ENCODE peak calls at places on chromosome 21, in six cellular contexts. J, O, T, H, Y and E are unnamed samples.
A peak's percentile ranks its signal among the peaks of the same experiment; 100 is the strongest.

GRCh38 chr21:42108941-42109340 is 37.8 kb downstream of the UMODL1 start:
- DNase-seq in J (no peak), O (no peak), T (no peak), H (no peak), Y (no peak), E (no peak)

GRCh38 chr21:36087362-36088138 is 17.7 kb downstream of the CBR1 start:
- DNase-seq in J (peak; percentile 99), O (no peak), T (peak; percentile 76), H (no peak), Y (peak; percentile 37), E (no peak)

GRCh38 chr21:34078915-34079314 is 5.5 kb downstream of the MRPS6 start:
- DNase-seq in J (no peak), O (no peak), T (no peak), H (no peak), Y (no peak), E (peak; percentile 54)

GRCh38 chr21:20856926-20857325 is 141.3 kb upstream of the NCAM2 start:
- DNase-seq in J (no peak), O (no peak), T (no peak), H (no peak), Y (no peak), E (no peak)

GRCh38 chr21:43825610-43825935 is 36.2 kb downstream of the RRP1 start:
- DNase-seq in J (no peak), O (no peak), T (no peak), H (no peak), Y (no peak), E (no peak)

GRCh38 chr21:31566061-31566460 is 93.4 kb upstream of the SOD1 start:
- DNase-seq in J (peak; percentile 53), O (no peak), T (peak; percentile 44), H (no peak), Y (peak; percentile 34), E (no peak)

GRCh38 chr21:44375686-44376320 is 22.4 kb downstream of the TRPM2 start:
- DNase-seq in J (no peak), O (no peak), T (no peak), H (no peak), Y (no peak), E (no peak)

GRCh38 chr21:28485301-28486022 is 507.2 kb downstream of the LTN1 start:
- DNase-seq in J (no peak), O (no peak), T (no peak), H (peak; percentile 68), Y (peak; percentile 8), E (no peak)

GRCh38 chr21:16205527-16205926 is 475.7 kb downstream of the USP25 start:
- DNase-seq in J (no peak), O (no peak), T (no peak), H (no peak), Y (no peak), E (no peak)

GRCh38 chr21:37165606-37166005 is 92.6 kb downstream of the TTC3 start:
- DNase-seq in J (no peak), O (no peak), T (no peak), H (peak; percentile 13), Y (no peak), E (no peak)

GRCh38 chr21:17146426-17146825 is 366.4 kb upstream of the CXADR start:
- DNase-seq in J (no peak), O (no peak), T (peak; percentile 9), H (no peak), Y (no peak), E (no peak)

GRCh38 chr21:44497641-44498243 is 42.3 kb downstream of the KRTAP10-1 start:
- DNase-seq in J (no peak), O (no peak), T (no peak), H (no peak), Y (no peak), E (no peak)

GRCh38 chr21:45662623-45663015 is 19.1 kb downstream of the PCBP3 start:
- DNase-seq in J (no peak), O (no peak), T (no peak), H (no peak), Y (no peak), E (no peak)

GRCh38 chr21:44601596-44602473 is 1.4 kb downstream of the KRTAP10-7 start:
- DNase-seq in J (no peak), O (no peak), T (no peak), H (no peak), Y (no peak), E (no peak)

GRCh38 chr21:41045534-41046268 is 122.3 kb upstream of the BACE2 start:
- DNase-seq in J (no peak), O (no peak), T (peak; percentile 24), H (no peak), Y (peak; percentile 2), E (no peak)

GRCh38 chr21:33246963-33247362 is 17.2 kb downstream of the IFNAR2 start:
- DNase-seq in J (no peak), O (no peak), T (no peak), H (no peak), Y (no peak), E (no peak)

GRCh38 chr21:34916446-34916845 is 132.7 kb downstream of the RUNX1 start:
- DNase-seq in J (no peak), O (no peak), T (no peak), H (no peak), Y (peak; percentile 20), E (no peak)

GRCh38 chr21:41110664-41111063 is 57.3 kb upstream of the BACE2 start:
- DNase-seq in J (no peak), O (no peak), T (no peak), H (no peak), Y (no peak), E (no peak)

GRCh38 chr21:41627428-41627827 is 119.5 kb upstream of the TMPRSS2 start:
- DNase-seq in J (no peak), O (no peak), T (no peak), H (no peak), Y (no peak), E (no peak)

GRCh38 chr21:44709426-44710293 is 1.7 kb downstream of the TSPEAR start:
- DNase-seq in J (no peak), O (no peak), T (no peak), H (no peak), Y (peak; percentile 21), E (no peak)

GRCh38 chr21:32412998-32413504 is 545 bp downstream of the EVA1C start:
- DNase-seq in J (peak; percentile 42), O (no peak), T (no peak), H (no peak), Y (peak; percentile 58), E (no peak)

GRCh38 chr21:44300262-44300959 is 558 bp downstream of the PFKL start:
- DNase-seq in J (peak; percentile 46), O (peak; percentile 52), T (peak; percentile 41), H (no peak), Y (peak; percentile 75), E (peak; percentile 53)

GRCh38 chr21:43188181-43188580 is 19.4 kb downstream of the CRYAA start:
- DNase-seq in J (no peak), O (no peak), T (no peak), H (no peak), Y (no peak), E (no peak)

GRCh38 chr21:33968998-33969353 is 53.4 kb upstream of the ATP5PO start:
- DNase-seq in J (no peak), O (no peak), T (no peak), H (no peak), Y (no peak), E (no peak)

GRCh38 chr21:35386491-35387079 is 337.5 kb upstream of the RUNX1 start:
- DNase-seq in J (no peak), O (no peak), T (no peak), H (no peak), Y (no peak), E (no peak)

GRCh38 chr21:42532466-42533181 is 19.0 kb downstream of the SLC37A1 start:
- DNase-seq in J (peak; percentile 73), O (no peak), T (peak; percentile 54), H (no peak), Y (no peak), E (no peak)

GRCh38 chr21:37373539-37373938 is 7.0 kb downstream of the DYRK1A start:
- DNase-seq in J (no peak), O (no peak), T (no peak), H (no peak), Y (no peak), E (no peak)

GRCh38 chr21:29056005-29056404 is 17.4 kb downstream of the CCT8 start:
- DNase-seq in J (no peak), O (no peak), T (no peak), H (no peak), Y (no peak), E (no peak)

GRCh38 chr21:32921632-32922230 is 104.0 kb upstream of the OLIG2 start:
- DNase-seq in J (no peak), O (no peak), T (peak; percentile 53), H (no peak), Y (no peak), E (no peak)

GRCh38 chr21:28132713-28133112 is 860.0 kb downstream of the LTN1 start:
- DNase-seq in J (no peak), O (no peak), T (no peak), H (peak; percentile 62), Y (no peak), E (no peak)

GRCh38 chr21:35559128-35559831 is 501.0 kb downstream of the SETD4 start:
- DNase-seq in J (no peak), O (no peak), T (no peak), H (peak; percentile 90), Y (peak; percentile 89), E (no peak)